ENCODE peak calls at places on chromosomes 6 and 20, in six cellular contexts. One of them, this sample, is unnamed.

GRCh38 chr6:23535071-23535470 is 590.9 kb upstream of the NRSN1 start:
- DNase-seq in amniotic stem cell: no peak
- DNase-seq in fibroblast of pulmonary artery: no peak
- DNase-seq in RWPE1: no peak
- DNase-seq in H1: no peak
- DNase-seq in AG10803: no peak
- DNase-seq in this sample: peak; percentile 76

GRCh38 chr6:99822741-99823512 is 171.1 kb downstream of the MCHR2 start:
- DNase-seq in fibroblast of pulmonary artery: peak; percentile 49
- DNase-seq in H1: no peak
- DNase-seq in amniotic stem cell: peak; percentile 6
- DNase-seq in RWPE1: peak; percentile 75
- DNase-seq in AG10803: peak; percentile 76
- DNase-seq in this sample: peak; percentile 76

GRCh38 chr6:170134077-170135040 is 156.5 kb downstream of the DLL1 start:
- DNase-seq in H1: no peak
- DNase-seq in amniotic stem cell: no peak
- DNase-seq in AG10803: no peak
- DNase-seq in fibroblast of pulmonary artery: peak; percentile 56
- DNase-seq in RWPE1: no peak
- DNase-seq in this sample: no peak

GRCh38 chr6:14799928-14800327 is 445.9 kb upstream of the JARID2 start:
- DNase-seq in H1: no peak
- DNase-seq in fibroblast of pulmonary artery: peak; percentile 93
- DNase-seq in RWPE1: peak; percentile 57
- DNase-seq in AG10803: peak; percentile 84
- DNase-seq in amniotic stem cell: no peak
- DNase-seq in this sample: peak; percentile 88

GRCh38 chr6:36700071-36700811 is 2.6 kb downstream of the RAB44 start:
- DNase-seq in AG10803: no peak
- DNase-seq in RWPE1: no peak
- DNase-seq in amniotic stem cell: no peak
- DNase-seq in fibroblast of pulmonary artery: no peak
- DNase-seq in H1: no peak
- DNase-seq in this sample: no peak

GRCh38 chr6:163438940-163439335 is 24.4 kb downstream of the QKI start:
- DNase-seq in fibroblast of pulmonary artery: no peak
- DNase-seq in AG10803: no peak
- DNase-seq in amniotic stem cell: no peak
- DNase-seq in RWPE1: no peak
- DNase-seq in H1: no peak
- DNase-seq in this sample: no peak

GRCh38 chr20:2825770-2826169 is 9.6 kb downstream of the TMEM239 start:
- DNase-seq in amniotic stem cell: no peak
- DNase-seq in H1: no peak
- DNase-seq in RWPE1: no peak
- DNase-seq in fibroblast of pulmonary artery: no peak
- DNase-seq in AG10803: no peak
- DNase-seq in this sample: no peak

GRCh38 chr6:337782-338464 is 45.6 kb downstream of the DUSP22 start:
- DNase-seq in RWPE1: no peak
- DNase-seq in amniotic stem cell: no peak
- DNase-seq in fibroblast of pulmonary artery: no peak
- DNase-seq in AG10803: no peak
- DNase-seq in H1: no peak
- DNase-seq in this sample: no peak

GRCh38 chr20:2470051-2470431 is 548 bp downstream of the SNRPB start:
- DNase-seq in amniotic stem cell: peak; percentile 49
- DNase-seq in RWPE1: peak; percentile 68
- DNase-seq in fibroblast of pulmonary artery: peak; percentile 49
- DNase-seq in AG10803: peak; percentile 54
- DNase-seq in H1: no peak
- DNase-seq in this sample: peak; percentile 62

GRCh38 chr6:14857501-14857900 is 388.4 kb upstream of the JARID2 start:
- DNase-seq in fibroblast of pulmonary artery: no peak
- DNase-seq in H1: no peak
- DNase-seq in RWPE1: no peak
- DNase-seq in AG10803: no peak
- DNase-seq in amniotic stem cell: no peak
- DNase-seq in this sample: no peak

GRCh38 chr6:75230484-75231325 is 12.9 kb downstream of the COX7A2 start:
- DNase-seq in amniotic stem cell: peak; percentile 33
- DNase-seq in H1: no peak
- DNase-seq in fibroblast of pulmonary artery: peak; percentile 80
- DNase-seq in AG10803: peak; percentile 76
- DNase-seq in RWPE1: peak; percentile 66
- DNase-seq in this sample: peak; percentile 65

GRCh38 chr20:64231621-64232550 is 23.7 kb upstream of the PCMTD2 start:
- DNase-seq in fibroblast of pulmonary artery: no peak
- DNase-seq in H1: no peak
- DNase-seq in AG10803: no peak
- DNase-seq in amniotic stem cell: no peak
- DNase-seq in RWPE1: no peak
- DNase-seq in this sample: no peak

GRCh38 chr6:22078802-22079545 is 217.9 kb downstream of the PRL start:
- DNase-seq in RWPE1: no peak
- DNase-seq in fibroblast of pulmonary artery: no peak
- DNase-seq in AG10803: peak; percentile 39
- DNase-seq in H1: peak; percentile 19
- DNase-seq in amniotic stem cell: no peak
- DNase-seq in this sample: no peak

GRCh38 chr20:4369798-4370124 is 351.9 kb upstream of the PRND start:
- DNase-seq in fibroblast of pulmonary artery: peak; percentile 8
- DNase-seq in amniotic stem cell: no peak
- DNase-seq in H1: no peak
- DNase-seq in AG10803: no peak
- DNase-seq in RWPE1: no peak
- DNase-seq in this sample: no peak

GRCh38 chr6:147154454-147154853 is 49.8 kb upstream of the STXBP5 start:
- DNase-seq in AG10803: peak; percentile 42
- DNase-seq in fibroblast of pulmonary artery: peak; percentile 49
- DNase-seq in amniotic stem cell: no peak
- DNase-seq in H1: no peak
- DNase-seq in RWPE1: peak; percentile 78
- DNase-seq in this sample: peak; percentile 93

GRCh38 chr20:23923311-23923710 is 43.8 kb upstream of the CST5 start:
- DNase-seq in H1: no peak
- DNase-seq in AG10803: no peak
- DNase-seq in RWPE1: no peak
- DNase-seq in fibroblast of pulmonary artery: no peak
- DNase-seq in amniotic stem cell: no peak
- DNase-seq in this sample: no peak

GRCh38 chr6:45472383-45472782 is 94.6 kb upstream of the SUPT3H start:
- DNase-seq in AG10803: peak; percentile 23
- DNase-seq in RWPE1: no peak
- DNase-seq in H1: no peak
- DNase-seq in amniotic stem cell: no peak
- DNase-seq in fibroblast of pulmonary artery: peak; percentile 58
- DNase-seq in this sample: peak; percentile 73

GRCh38 chr6:121887724-121888123 is 452.3 kb downstream of the GJA1 start:
- DNase-seq in H1: no peak
- DNase-seq in fibroblast of pulmonary artery: no peak
- DNase-seq in RWPE1: no peak
- DNase-seq in AG10803: peak; percentile 37
- DNase-seq in amniotic stem cell: no peak
- DNase-seq in this sample: no peak

GRCh38 chr20:53608456-53609413 is 15.1 kb upstream of the ZNF217 start:
- DNase-seq in H1: no peak
- DNase-seq in amniotic stem cell: no peak
- DNase-seq in RWPE1: no peak
- DNase-seq in fibroblast of pulmonary artery: no peak
- DNase-seq in AG10803: peak; percentile 29
- DNase-seq in this sample: no peak

GRCh38 chr20:56795492-56795891 is 166.4 kb downstream of the TFAP2C start:
- DNase-seq in fibroblast of pulmonary artery: no peak
- DNase-seq in RWPE1: no peak
- DNase-seq in H1: no peak
- DNase-seq in AG10803: no peak
- DNase-seq in amniotic stem cell: no peak
- DNase-seq in this sample: peak; percentile 38

GRCh38 chr6:45424628-45424955 is 46.9 kb upstream of the SUPT3H start:
- DNase-seq in amniotic stem cell: no peak
- DNase-seq in H1: no peak
- DNase-seq in AG10803: no peak
- DNase-seq in fibroblast of pulmonary artery: no peak
- DNase-seq in RWPE1: no peak
- DNase-seq in this sample: no peak

This sample was measured in fibroblast of mammary gland.